ENCODE peak calls at places on chromosomes 7 and 10, in four cellular contexts. R, J, U and K are unnamed samples.

GRCh38 chr10:75395171-75395954 is 6.2 kb downstream of the ZNF503 start:
- DNase-seq in U (no peak), R (no peak), J (no peak), K (no peak)

GRCh38 chr10:131838921-131839320 is 61.9 kb upstream of the PPP2R2D start:
- DNase-seq in R (no peak), U (no peak), J (no peak), K (no peak)

GRCh38 chr7:130240240-130240639 is 26.4 kb upstream of the CPA2 start:
- DNase-seq in R (no peak), J (no peak), U (no peak), K (no peak)

GRCh38 chr10:102691701-102692100 is 22.5 kb downstream of the ARL3 start:
- DNase-seq in U (no peak), R (no peak), J (no peak), K (no peak)

GRCh38 chr7:28301148-28301641 is 111.1 kb upstream of the CREB5 start:
- DNase-seq in J (no peak), U (no peak), R (peak; percentile 89), K (peak; percentile 97)

GRCh38 chr10:59713196-59713821 is 3.7 kb upstream of the SLC16A9 start:
- DNase-seq in U (no peak), J (no peak), R (no peak), K (no peak)

GRCh38 chr10:1416456-1417037 is 320.8 kb downstream of the ADARB2 start:
- DNase-seq in J (no peak), R (no peak), U (no peak), K (no peak)

GRCh38 chr7:21412953-21413352 is 14.9 kb upstream of the SP4 start:
- DNase-seq in R (no peak), U (no peak), J (no peak), K (no peak)

GRCh38 chr10:47449102-47449978 is 34.6 kb downstream of the ANXA8 start:
- DNase-seq in J (no peak), R (peak; percentile 50), U (no peak), K (peak; percentile 10)

GRCh38 chr7:150845471-150845870 is 6.8 kb upstream of the AOC1 start:
- DNase-seq in J (no peak), U (no peak), R (peak; percentile 60), K (peak; percentile 17)

GRCh38 chr7:13414661-13415105 is 574.8 kb downstream of the ETV1 start:
- DNase-seq in J (no peak), R (peak; percentile 57), U (no peak), K (peak; percentile 15)

GRCh38 chr10:34808789-34809745 is 6.0 kb downstream of the PARD3 start:
- DNase-seq in J (no peak), R (peak; percentile 37), U (no peak), K (peak; percentile 51)

GRCh38 chr10:43037440-43037839 is 39.4 kb upstream of the RET start:
- DNase-seq in U (no peak), R (no peak), J (no peak), K (no peak)

GRCh38 chr7:55488221-55488620 is 84.1 kb downstream of the VOPP1 start:
- DNase-seq in U (no peak), J (no peak), R (peak; percentile 92), K (peak; percentile 68)